ENCODE peak calls at places on chromosomes 13 and 19, in nine cellular contexts. Z is A549, V is H1, B is upper lobe of left lung, Q is tibial nerve, M is stomach, T is sigmoid colon, K is ovary, W is K562. G is an unnamed sample.
A peak's percentile ranks its signal among the peaks of the same experiment; 100 is the strongest.

GRCh38 chr13:22486490-22486889 is 694.3 kb upstream of the SGCG start:
- DNase-seq in V (no peak), W (no peak), B (no peak), M (no peak), K (no peak), Z (no peak), T (no peak), Q (no peak), G (no peak)

GRCh38 chr19:39971380-39971841 is 446 bp downstream of the PSMC4 start:
- DNase-seq in Z (no peak), M (peak; percentile 26), W (peak; percentile 37), T (peak; percentile 70), K (no peak), B (peak; percentile 75), V (no peak), Q (no peak), G (no peak)

GRCh38 chr19:54133312-54133956 is 4.1 kb upstream of the CNOT3 start:
- DNase-seq in T (no peak), Q (no peak), Z (no peak), W (no peak), M (no peak), B (no peak), K (no peak), V (peak; percentile 63), G (no peak)

GRCh38 chr13:71864094-71864980 is 2.7 kb downstream of the DACH1 start:
- DNase-seq in V (peak; percentile 69), B (peak; percentile 86), M (no peak), Q (peak; percentile 11), Z (no peak), T (peak; percentile 57), K (no peak), W (no peak), G (peak; percentile 81)

GRCh38 chr19:38370299-38370698 is 4.1 kb upstream of the PSMD8 start:
- DNase-seq in V (no peak), T (no peak), Z (no peak), B (no peak), M (no peak), K (no peak), Q (no peak), W (peak; percentile 37), G (no peak)

GRCh38 chr19:18967358-18968146 is 26.5 kb upstream of the HOMER3 start:
- DNase-seq in K (peak; percentile 53), Q (peak; percentile 57), V (no peak), T (peak; percentile 86), M (peak; percentile 34), Z (no peak), W (no peak), B (no peak), G (peak; percentile 32)

GRCh38 chr13:73092831-73093230 is 34.0 kb downstream of the KLF5 start:
- DNase-seq in M (no peak), Z (no peak), T (no peak), B (no peak), Q (no peak), K (no peak), V (no peak), W (no peak), G (no peak)

GRCh38 chr13:36848228-36848982 is 29.4 kb downstream of the RFXAP start:
- DNase-seq in M (no peak), T (no peak), B (no peak), Z (no peak), Q (no peak), V (peak; percentile 55), W (peak; percentile 12), K (no peak), G (no peak)

GRCh38 chr13:46289260-46289955 is 77.7 kb downstream of the LRRC63 start:
- DNase-seq in B (no peak), M (no peak), Q (no peak), K (no peak), Z (no peak), W (no peak), T (no peak), V (no peak), G (no peak)

GRCh38 chr19:48784527-48784926 is 26.3 kb downstream of the BCAT2 start:
- DNase-seq in Z (no peak), M (no peak), Q (no peak), T (no peak), W (peak; percentile 58), V (no peak), B (no peak), K (no peak), G (no peak)

GRCh38 chr13:30718661-30719520 is 16.5 kb upstream of the ALOX5AP start:
- DNase-seq in T (no peak), Z (peak; percentile 25), M (no peak), Q (no peak), K (no peak), W (no peak), B (no peak), V (no peak), G (no peak)

GRCh38 chr13:66977156-66977555 is 253.0 kb downstream of the PCDH9 start:
- DNase-seq in B (no peak), K (no peak), M (no peak), Z (no peak), V (no peak), T (no peak), W (no peak), Q (no peak), G (no peak)

GRCh38 chr19:38293281-38293680 is 10.8 kb upstream of the C19orf33 start:
- DNase-seq in K (no peak), Z (no peak), W (no peak), M (no peak), Q (no peak), T (no peak), V (no peak), B (no peak), G (no peak)

GRCh38 chr19:2261438-2262172 is 5.4 kb upstream of the JSRP1 start:
- DNase-seq in Z (no peak), Q (peak; percentile 43), K (no peak), V (peak; percentile 78), M (peak; percentile 60), B (no peak), W (peak; percentile 63), T (no peak), G (peak; percentile 66)

GRCh38 chr19:15248648-15249559 is 16.7 kb upstream of the EPHX3 start:
- DNase-seq in B (peak; percentile 90), W (no peak), Z (peak; percentile 77), T (peak; percentile 93), K (peak; percentile 82), Q (peak; percentile 77), M (peak; percentile 76), V (no peak), G (peak; percentile 74)

GRCh38 chr13:67369895-67370660 is 139.9 kb upstream of the PCDH9 start:
- DNase-seq in K (no peak), B (no peak), W (no peak), T (no peak), M (no peak), V (no peak), Q (no peak), Z (no peak), G (no peak)

GRCh38 chr13:49649244-49649962 is 21.1 kb downstream of the ARL11 start:
- DNase-seq in W (no peak), K (no peak), Z (peak; percentile 28), B (no peak), V (no peak), M (no peak), T (no peak), Q (no peak), G (no peak)

GRCh38 chr13:107043016-107043957 is 475.4 kb upstream of the ARGLU1 start:
- DNase-seq in W (no peak), M (no peak), K (no peak), Q (no peak), T (no peak), B (no peak), Z (no peak), V (no peak), G (no peak)

GRCh38 chr13:100508996-100509395 is 79.6 kb downstream of the GGACT start:
- DNase-seq in W (no peak), V (no peak), B (no peak), K (no peak), Q (no peak), M (no peak), Z (no peak), T (no peak), G (no peak)
- H3K27ac ChIP-seq in W (no peak overlapping the region), V (peak overlapping the region; percentile 53), B (no peak overlapping the region), K (no peak overlapping the region), Q (no peak overlapping the region), M (no peak overlapping the region), Z (no peak overlapping the region), T (no peak overlapping the region), G (no peak overlapping the region)

GRCh38 chr19:47047931-47048399 is 459 bp downstream of the TMEM160 start:
- DNase-seq in K (peak; percentile 87), M (peak; percentile 84), T (peak; percentile 93), W (peak; percentile 99), Z (peak; percentile 100), B (no peak), V (peak; percentile 91), Q (peak; percentile 83), G (peak; percentile 83)
- TF ChIP-seq POLR2A in K (no peak), M (no peak), T (peak; percentile 10), W (peak; percentile 67), Z (peak; percentile 68), B (no peak), V (no peak), Q (peak; percentile 25), G (no peak)

DNA sequence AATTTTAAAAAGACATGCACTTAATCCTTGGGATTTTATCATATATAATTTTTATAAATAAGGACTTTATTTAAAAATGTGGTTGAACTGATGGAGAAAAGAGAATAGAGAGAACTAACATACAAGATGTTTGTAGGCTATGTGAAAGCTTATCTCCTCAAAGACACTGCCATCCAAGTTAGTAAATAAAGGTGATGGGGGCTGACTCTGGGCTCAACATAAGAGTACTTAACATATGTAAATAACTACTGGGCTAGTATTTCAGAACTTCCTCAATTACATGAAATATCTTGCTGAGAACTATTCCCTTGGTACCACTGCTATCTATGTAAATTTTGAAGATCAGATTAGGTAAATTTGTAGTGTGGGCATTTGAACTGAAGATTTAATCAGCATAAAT is 1017.3 kb upstream of the PCDH20 start:
- DNase-seq in Q (no peak), W (no peak), K (no peak), M (no peak), Z (no peak), T (no peak), B (no peak), V (no peak), G (no peak)
- TF ChIP-seq EP300 in Q (no peak), W (no peak), K (no peak), M (no peak), Z (no peak), T (no peak), B (no peak), V (no peak), G (no peak)

GRCh38 chr13:98543380-98544104 is 33.4 kb downstream of the STK24 start:
- DNase-seq in Q (no peak), K (no peak), V (no peak), M (no peak), B (no peak), T (no peak), W (no peak), Z (no peak), G (no peak)

GRCh38 chr13:98541701-98542203 is 35.2 kb downstream of the STK24 start:
- DNase-seq in K (no peak), Q (no peak), M (no peak), Z (no peak), V (no peak), W (no peak), B (no peak), T (no peak), G (no peak)

GRCh38 chr13:98541211-98541610 is 35.7 kb downstream of the STK24 start:
- DNase-seq in B (no peak), T (peak; percentile 30), V (no peak), Z (no peak), W (no peak), Q (no peak), K (no peak), M (no peak), G (no peak)

GRCh38 chr13:98544105-98544710 is 32.7 kb downstream of the STK24 start:
- DNase-seq in Q (no peak), B (no peak), K (no peak), T (no peak), V (no peak), Z (no peak), M (no peak), W (no peak), G (no peak)

GRCh38 chr13:98542568-98543379 is 34.1 kb downstream of the STK24 start:
- DNase-seq in Z (no peak), V (no peak), M (no peak), T (peak; percentile 52), B (no peak), W (no peak), K (no peak), Q (no peak), G (no peak)
- H3K27ac ChIP-seq in Z (no peak overlapping the region), V (no peak overlapping the region), M (no peak overlapping the region), T (peak overlapping the region; percentile 54), B (peak overlapping the region; percentile 55), W (no peak overlapping the region), K (no peak overlapping the region), Q (peak overlapping the region; percentile 40), G (peak overlapping the region; percentile 50)

G was measured in transverse colon.